ENCODE peak calls at places on chromosomes 3 and 15, in five cellular contexts. T, G, B, A and P are unnamed samples.

GRCh38 chr3:101509276-101509675 is 3.7 kb downstream of the SENP7 start:
- DNase-seq in T (no peak), A (no peak), G (no peak), B (no peak), P (no peak)

GRCh38 chr3:162845918-162846317 is 1349.3 kb downstream of the OTOL1 start:
- DNase-seq in T (no peak), A (no peak), B (no peak), G (no peak), P (no peak)

GRCh38 chr3:30768703-30769550 is 125.5 kb downstream of the GADL1 start:
- DNase-seq in T (peak; percentile 45), B (no peak), A (no peak), G (peak; percentile 72), P (peak; percentile 49)

GRCh38 chr3:84510007-84510406 is 448.8 kb upstream of the CADM2 start:
- DNase-seq in B (no peak), G (no peak), T (no peak), A (no peak), P (no peak)

GRCh38 chr3:64730651-64731050 is 42.9 kb upstream of the ADAMTS9 start:
- DNase-seq in G (peak; percentile 8), A (no peak), T (no peak), B (no peak), P (no peak)

GRCh38 chr15:63969652-63970421 is 76.4 kb downstream of the DAPK2 start:
- DNase-seq in G (peak; percentile 23), A (no peak), T (peak; percentile 13), B (no peak), P (no peak)

GRCh38 chr3:150049317-150049716 is 78.6 kb upstream of the PFN2 start:
- DNase-seq in T (no peak), B (no peak), G (no peak), A (no peak), P (no peak)

GRCh38 chr3:111582114-111582461 is 13.1 kb downstream of the ZBED2 start:
- DNase-seq in G (no peak), T (peak; percentile 8), B (no peak), A (no peak), P (no peak)

GRCh38 chr3:192916455-192917257 is 1.0 kb downstream of the MB21D2 start:
- DNase-seq in T (peak; percentile 24), G (no peak), A (no peak), B (peak; percentile 74), P (peak; percentile 68)

GRCh38 chr3:107600784-107601183 is 78.0 kb downstream of the BBX start:
- DNase-seq in T (no peak), G (no peak), B (no peak), A (no peak), P (no peak)

GRCh38 chr3:135851201-135852061 is 114.1 kb upstream of the PPP2R3A start:
- DNase-seq in B (no peak), T (no peak), A (no peak), G (no peak), P (no peak)

GRCh38 chr3:45343947-45344346 is 44.4 kb upstream of the LARS2 start:
- DNase-seq in G (peak; percentile 71), A (no peak), T (peak; percentile 9), B (no peak), P (no peak)

GRCh38 chr15:88653200-88654064 is 14.6 kb downstream of the ISG20 start:
- DNase-seq in G (no peak), A (no peak), T (no peak), B (no peak), P (peak; percentile 59)

GRCh38 chr15:91065505-91065904 is 34.6 kb upstream of the SV2B start:
- DNase-seq in T (no peak), G (no peak), B (no peak), A (no peak), P (no peak)

GRCh38 chr3:75180945-75181298 is 483.2 kb upstream of the FRG2C start:
- DNase-seq in A (no peak), B (no peak), T (no peak), G (no peak), P (no peak)

GRCh38 chr15:42858999-42859789 is 61.4 kb downstream of the TTBK2 start:
- DNase-seq in B (no peak), T (no peak), A (no peak), G (no peak), P (no peak)

GRCh38 chr3:150170843-150171513 is 200.3 kb upstream of the PFN2 start:
- DNase-seq in G (no peak), B (no peak), T (no peak), A (no peak), P (no peak)

GRCh38 chr3:129289201-129289921 is 10.7 kb downstream of the HMCES start:
- DNase-seq in T (no peak), B (no peak), G (no peak), A (no peak), P (no peak)

GRCh38 chr3:194340757-194341400 is 10.2 kb downstream of the CPN2 start:
- DNase-seq in A (no peak), T (no peak), B (no peak), G (no peak), P (no peak)

GRCh38 chr3:99783009-99783573 is 34.6 kb upstream of the CMSS1 start:
- DNase-seq in G (no peak), T (no peak), B (no peak), A (no peak), P (no peak)

GRCh38 chr15:56915888-56916287 is 2.6 kb upstream of the TCF12 start:
- DNase-seq in T (no peak), A (no peak), B (no peak), G (no peak), P (no peak)

GRCh38 chr3:124296416-124296815 is 304.5 kb upstream of the ROPN1 start:
- DNase-seq in G (no peak), A (no peak), B (no peak), T (no peak), P (no peak)
- TF ChIP-seq CHD2 in G (no peak), A (no peak), B (no peak), T (no peak), P (no peak)

GRCh38 chr3:122484985-122485384 is 29.8 kb downstream of the KPNA1 start:
- DNase-seq in G (peak; percentile 25), T (no peak), A (no peak), B (no peak), P (no peak)
- TF ChIP-seq YY1 in G (no peak), T (no peak), A (no peak), B (no peak), P (no peak)

DNA sequence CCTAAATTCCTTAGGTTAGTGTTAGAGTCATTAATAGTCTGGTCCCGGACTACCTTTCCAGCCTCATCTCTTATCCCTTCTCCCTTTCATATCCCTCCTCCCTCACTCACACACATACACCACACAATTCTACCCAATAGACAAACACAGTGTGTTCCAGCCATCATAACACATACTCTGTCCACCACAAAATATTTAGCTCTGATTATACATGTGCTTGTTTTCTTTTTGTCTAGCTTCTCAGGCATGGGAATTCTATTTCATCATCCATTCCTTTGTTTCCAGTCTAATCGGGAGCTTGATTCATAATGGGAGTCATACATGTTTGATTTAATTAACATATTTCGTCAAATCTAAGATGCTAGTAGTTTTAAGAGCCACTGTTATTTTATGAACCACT is 161.8 kb upstream of the BFSP2 start:
- DNase-seq in T (no peak), A (no peak), B (no peak), G (no peak), P (no peak)
- TF ChIP-seq CHD2 in T (no peak), A (no peak), B (no peak), G (no peak), P (no peak)

GRCh38 chr3:10546887-10547286 is 41.5 kb upstream of the ATP2B2 start:
- DNase-seq in A (no peak), T (no peak), B (no peak), G (no peak), P (no peak)

GRCh38 chr3:10548997-10549396 is 43.6 kb upstream of the ATP2B2 start:
- DNase-seq in T (no peak), B (no peak), A (no peak), G (no peak), P (no peak)

GRCh38 chr3:10547841-10548783 is 42.7 kb upstream of the ATP2B2 start:
- DNase-seq in B (no peak), T (no peak), G (no peak), A (no peak), P (peak; percentile 42)

GRCh38 chr3:10547413-10547812 is 42.0 kb upstream of the ATP2B2 start:
- DNase-seq in B (no peak), G (no peak), T (no peak), A (no peak), P (no peak)

DNA sequence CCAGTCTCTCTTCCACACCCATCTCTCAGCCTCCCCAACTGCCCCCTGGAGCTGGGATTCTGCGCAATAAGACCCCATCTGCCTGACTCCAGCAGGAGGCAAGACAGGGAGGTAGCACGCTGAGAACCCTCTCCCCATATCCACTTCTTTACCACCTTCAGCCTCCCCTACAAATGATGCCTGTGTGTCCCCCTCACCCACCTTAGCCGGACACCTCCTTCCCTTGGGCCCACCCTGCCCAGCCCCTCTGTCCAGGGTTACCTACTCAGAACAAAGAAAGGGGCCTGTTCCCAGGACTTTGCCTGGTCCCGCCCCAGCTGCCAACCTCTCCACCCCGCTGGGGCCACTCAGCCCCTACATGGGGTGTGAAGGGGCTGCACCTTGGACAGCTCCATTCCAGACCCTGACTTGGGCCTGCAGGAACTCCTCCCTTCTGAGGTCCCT is 40.8 kb upstream of the ATP2B2 start:
- DNase-seq in G (no peak), T (no peak), A (no peak), B (no peak), P (no peak)
- TF ChIP-seq YY1 in G (no peak), T (no peak), A (no peak), B (no peak), P (no peak)

DNA sequence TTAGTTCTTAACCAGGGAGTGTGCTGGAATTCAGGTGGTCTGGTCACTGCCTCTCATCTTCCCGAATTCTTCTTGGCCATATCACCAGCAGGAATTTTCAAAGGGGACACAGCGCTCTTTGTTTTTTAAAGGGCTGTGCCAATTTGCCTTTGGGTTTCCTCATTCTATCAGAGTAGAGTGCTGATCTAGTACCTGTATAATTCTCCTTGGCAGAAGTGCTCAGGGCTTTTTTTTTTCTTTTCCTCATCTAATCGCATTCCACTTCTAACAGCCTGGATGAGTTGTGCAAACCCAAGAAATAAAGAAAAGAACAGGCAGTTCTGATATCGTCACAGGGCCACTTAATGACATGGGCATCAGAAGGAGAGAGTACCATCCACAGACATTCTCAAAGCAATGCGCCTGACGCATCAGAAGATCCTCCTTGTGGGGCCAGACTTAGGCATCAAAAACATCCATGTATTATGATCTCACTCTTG is 121.0 kb downstream of the ASB7 start:
- DNase-seq in T (no peak), G (no peak), B (no peak), A (no peak), P (no peak)
- TF ChIP-seq CHD2 in T (no peak), G (no peak), B (no peak), A (no peak), P (no peak)

GRCh38 chr3:48594431-48595049 is 589 bp downstream of the COL7A1 start:
- DNase-seq in B (no peak), G (peak; percentile 9), T (no peak), A (no peak), P (peak; percentile 49)
- TF ChIP-seq YY1 in B (no peak), G (no peak), T (no peak), A (no peak), P (no peak)

GRCh38 chr3:38205472-38205805 is 40.1 kb downstream of the OXSR1 start:
- DNase-seq in B (no peak), A (no peak), G (peak; percentile 36), T (no peak), P (no peak)
- TF ChIP-seq CHD2 in B (no peak), A (no peak), G (no peak), T (no peak), P (no peak)